ENCODE peak calls at places on chromosomes 6 and 20, in seven cellular contexts. G is sigmoid colon, K is adrenal gland, W is esophagus squamous epithelium, L is ovary, H is HCT116, Q is stomach. T is an unnamed sample. For H3K4me1, the result is how much of the 10 kb centered on the place peaks cover.

GRCh38 chr20:62429455-62430310 is 2.3 kb upstream of the RBBP8NL start:
- DNase-seq in G (no peak), K (no peak), W (no peak), L (no peak), H (no peak), Q (no peak), T (no peak)

GRCh38 chr6:98579941-98580340 is 254.4 kb upstream of the POU3F2 start:
- DNase-seq in G (no peak), K (no peak), W (no peak), L (no peak), H (no peak), Q (no peak), T (no peak)

GRCh38 chr6:11628562-11628961 is 91.0 kb downstream of the TMEM170B start:
- DNase-seq in G (no peak), K (no peak), W (no peak), L (no peak), H (no peak), Q (no peak), T (no peak)

GRCh38 chr6:155782320-155782730 is 326.7 kb upstream of the NOX3 start:
- DNase-seq in G (no peak), K (no peak), W (no peak), L (no peak), H (peak), Q (peak), T (no peak)

GRCh38 chr6:116398366-116399005 is 27.7 kb downstream of the DSE start:
- DNase-seq in G (no peak), K (no peak), W (no peak), L (no peak), H (no peak), Q (no peak), T (no peak)

GRCh38 chr20:57772349-57772964 is 62.6 kb upstream of the PMEPA1 start:
- DNase-seq in G (peak), K (no peak), W (no peak), L (no peak), H (no peak), Q (no peak), T (no peak)

GRCh38 chr20:54063998-54064676 is 6.3 kb downstream of the BCAS1 start:
- DNase-seq in G (no peak), K (no peak), W (no peak), L (no peak), H (no peak), Q (no peak), T (no peak)

GRCh38 chr20:23435675-23436539 is 3.6 kb upstream of the CSTL1 start:
- DNase-seq in G (no peak), K (no peak), W (no peak), L (peak), H (no peak), Q (peak), T (no peak)

GRCh38 chr6:35015996-35016395 is 125.1 kb downstream of the TCP11 start:
- DNase-seq in G (no peak), K (peak), W (no peak), L (no peak), H (no peak), Q (no peak), T (no peak)

GRCh38 chr6:138188278-138188923 is 26.7 kb downstream of the ARFGEF3 start:
- DNase-seq in G (no peak), K (no peak), W (no peak), L (no peak), H (no peak), Q (peak), T (no peak)

GRCh38 chr6:167825059-167825758 is 1.5 kb upstream of the AFDN start:
- DNase-seq in G (peak), K (no peak), W (no peak), L (peak), H (no peak), Q (no peak), T (no peak)

GRCh38 chr6:10745116-10745515 is 2.5 kb upstream of the TMEM14B start:
- DNase-seq in G (peak), K (no peak), W (no peak), L (no peak), H (no peak), Q (no peak), T (no peak)

GRCh38 chr20:17531537-17532025 is 402 bp upstream of the BFSP1 start:
- DNase-seq in G (no peak), K (no peak), W (no peak), L (no peak), H (no peak), Q (no peak), T (no peak)

GRCh38 chr6:44270526-44271405 is 516 bp downstream of the TMEM151B start:
- DNase-seq in G (no peak), K (no peak), W (no peak), L (no peak), H (no peak), Q (no peak), T (peak)

GRCh38 chr6:162313922-162314660 is 413.5 kb downstream of the PRKN start:
- DNase-seq in G (no peak), K (no peak), W (no peak), L (no peak), H (no peak), Q (no peak), T (no peak)

GRCh38 chr6:130853555-130854183 is 26.5 kb downstream of the SMLR1 start:
- DNase-seq in G (no peak), K (no peak), W (no peak), L (no peak), H (no peak), Q (no peak), T (no peak)

GRCh38 chr6:32973934-32974333 is 5.5 kb downstream of the BRD2 start:
- DNase-seq in G (no peak), K (no peak), W (no peak), L (no peak), H (no peak), Q (no peak), T (no peak)

GRCh38 chr6:43375693-43376092 is 6.2 kb upstream of the ZNF318 start:
- DNase-seq in G (no peak), K (no peak), W (no peak), L (no peak), H (no peak), Q (no peak), T (no peak)

GRCh38 chr20:57480444-57481152 is 44.3 kb downstream of the CTCFL start:
- DNase-seq in G (peak), K (no peak), W (no peak), L (no peak), H (no peak), Q (no peak), T (peak)

GRCh38 chr6:90940812-90941481 is 354.1 kb upstream of the MAP3K7 start:
- DNase-seq in G (no peak), K (no peak), W (no peak), L (no peak), H (peak), Q (no peak), T (no peak)

GRCh38 chr20:50320910-50321796 is 130.5 kb downstream of the CEBPB start:
- DNase-seq in G (peak), K (peak), W (peak), L (peak), H (peak), Q (peak), T (peak)

GRCh38 chr20:57531986-57532566 is 7.1 kb upstream of the CTCFL start:
- DNase-seq in G (peak), K (no peak), W (no peak), L (no peak), H (no peak), Q (no peak), T (no peak)

GRCh38 chr6:470051-470900 is 78.7 kb downstream of the IRF4 start:
- DNase-seq in G (no peak), K (no peak), W (no peak), L (no peak), H (no peak), Q (no peak), T (peak)

GRCh38 chr20:35601021-35601973 is 14.3 kb upstream of the SPAG4 start:
- DNase-seq in G (peak), K (peak), W (no peak), L (peak), H (no peak), Q (peak), T (peak)

DNA sequence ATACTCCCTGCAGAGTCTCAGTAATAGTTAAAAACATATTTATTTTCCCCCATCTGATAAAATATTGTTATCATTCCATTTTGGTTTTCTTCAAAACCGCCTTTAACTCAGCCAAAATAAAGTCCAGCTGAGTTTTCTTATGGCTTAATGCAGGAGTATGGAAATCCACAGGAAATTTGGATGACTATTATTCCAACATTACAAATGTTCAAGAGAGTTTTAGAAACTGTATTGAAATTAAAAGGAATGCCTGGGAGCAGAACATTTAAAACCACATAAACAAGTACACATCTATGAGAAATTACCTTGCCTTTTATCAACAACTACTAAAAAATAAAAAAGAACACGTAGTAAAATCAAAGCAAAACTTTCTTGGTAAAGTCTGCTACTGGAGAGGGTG is 45.7 kb downstream of the NCOA7 start:
- DNase-seq in G (no peak), K (no peak), W (no peak), L (no peak), H (no peak), Q (no peak), T (no peak)
- H3K4me1 ChIP-seq in G (under half), K (half or more), W (under half), L (under half), H (under half), Q (under half), T (half or more)

GRCh38 chr6:16759646-16760535 is 1.4 kb downstream of the ATXN1 start:
- DNase-seq in G (peak), K (peak), W (peak), L (peak), H (no peak), Q (peak), T (peak)

GRCh38 chr6:16762547-16763477 is 1.6 kb upstream of the ATXN1 start:
- DNase-seq in G (peak), K (peak), W (no peak), L (peak), H (peak), Q (peak), T (peak)

GRCh38 chr6:16762265-16762546 is 946 bp upstream of the ATXN1 start:
- DNase-seq in G (no peak), K (no peak), W (no peak), L (no peak), H (no peak), Q (no peak), T (no peak)

GRCh38 chr6:16760536-16761468 is at the start of gene ATXN1:
- DNase-seq in G (peak), K (peak), W (no peak), L (peak), H (no peak), Q (peak), T (peak)

GRCh38 chr6:16761469-16762264 is 407 bp upstream of the ATXN1 start:
- DNase-seq in G (peak), K (peak), W (peak), L (peak), H (peak), Q (peak), T (peak)
- TF ChIP-seq POLR2A in G (peak), K (peak), W (peak), L (peak), H (no peak), Q (no peak), T (no peak)

DNA sequence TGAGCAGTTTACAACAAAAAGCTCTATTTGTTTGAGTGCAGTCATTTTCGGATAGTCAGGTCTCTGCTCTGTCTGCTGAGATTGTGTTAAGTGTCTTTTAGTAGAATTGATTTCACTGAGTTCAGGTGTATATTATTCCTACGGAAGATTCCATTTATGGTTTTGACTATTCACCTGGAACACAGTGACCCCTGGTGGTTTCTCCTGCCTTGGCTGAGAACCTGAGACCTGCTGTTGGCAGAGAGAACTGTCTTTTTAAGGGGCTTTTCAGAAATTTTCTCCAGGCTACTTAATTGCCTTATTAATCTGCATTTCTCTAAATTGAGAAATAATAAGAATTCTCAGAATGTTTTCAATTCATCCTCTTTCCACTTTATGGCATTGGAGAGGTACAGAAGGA is 508.0 kb downstream of the TBC1D32 start:
- DNase-seq in G (no peak), K (peak), W (no peak), L (no peak), H (peak), Q (peak), T (no peak)
- TF ChIP-seq CTCF in G (peak), K (peak), W (peak), L (no peak), H (peak), Q (no peak), T (peak)

DNA sequence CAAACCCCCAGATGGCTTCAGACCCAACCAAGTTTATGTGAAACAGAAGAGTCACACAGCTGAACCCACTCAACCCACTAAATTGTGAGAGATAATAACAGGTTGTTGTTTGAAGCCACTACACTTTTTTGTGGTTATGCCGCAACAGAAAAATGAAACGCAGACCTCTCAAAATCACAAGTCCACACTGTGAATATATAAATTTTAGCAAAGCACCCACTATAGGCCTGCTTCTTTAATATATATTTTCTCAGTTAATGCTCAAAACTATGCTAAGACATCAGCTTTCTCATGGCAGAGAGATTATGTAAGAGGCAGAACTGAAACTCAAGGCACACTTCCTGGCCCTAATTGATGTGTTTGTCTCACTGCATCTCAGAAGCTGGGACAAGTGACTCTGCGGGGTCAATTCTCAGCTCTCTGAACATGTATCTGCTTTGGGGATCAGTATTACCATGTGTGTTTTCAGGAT is 27.7 kb downstream of the MAP3K5 start:
- DNase-seq in G (no peak), K (no peak), W (no peak), L (no peak), H (no peak), Q (no peak), T (no peak)
- H3K4me1 ChIP-seq in G (under half), K (half or more), W (under half), L (under half), H (under half), Q (half or more), T (half or more)

GRCh38 chr6:31900917-31901414 is 920 bp downstream of the ZBTB12 start:
- DNase-seq in G (no peak), K (peak), W (no peak), L (no peak), H (no peak), Q (no peak), T (peak)
- TF ChIP-seq POLR2A in G (no peak), K (no peak), W (peak), L (no peak), H (no peak), Q (no peak), T (no peak)

GRCh38 chr20:41185013-41185757 is 47.8 kb downstream of the PLCG1 start:
- DNase-seq in G (no peak), K (no peak), W (no peak), L (no peak), H (no peak), Q (peak), T (no peak)
- TF ChIP-seq CTCF in G (no peak), K (no peak), W (no peak), L (no peak), H (no peak), Q (no peak), T (no peak)

T was measured in spleen.